ENCODE peak calls at places on chromosome 4, in eight cellular contexts. W is stimulated activated CD8-positive, alpha-beta memory T cell treated with anti-CD3 and anti-CD28 coated beads, Interleukin-4, amount 100 ng/mL, for 1 hour; Q is RWPE1; O is stimulated activated CD4-positive, alpha-beta T cell treated with anti-CD3 and anti-CD28 coated beads, Interleukin-4, amount 100 ng/mL, for 24 hours; C is colonic mucosa; K is midbrain; A is nucleus accumbens; L is effector memory CD4-positive, alpha-beta T cell. I is an unnamed sample.

GRCh38 chr4:1180663-1181062 is 8.3 kb upstream of the SPON2 start:
- DNase-seq in W (no peak), Q (no peak), O (no peak), C (no peak), K (no peak), A (no peak), L (no peak), I (no peak)

GRCh38 chr4:156971168-156971601 is 414 bp downstream of the PDGFC start:
- DNase-seq in W (no peak), Q (peak; percentile 43), O (no peak), C (peak; percentile 44), K (no peak), A (no peak), L (no peak), I (peak; percentile 47)

GRCh38 chr4:169099775-169100180 is 89.7 kb upstream of the CBR4 start:
- DNase-seq in W (no peak), Q (no peak), O (no peak), C (no peak), K (no peak), A (no peak), L (no peak), I (no peak)

GRCh38 chr4:131426023-131426758 is 1722.9 kb upstream of the PCDH10 start:
- DNase-seq in W (no peak), Q (no peak), O (no peak), C (no peak), K (no peak), A (no peak), L (no peak), I (no peak)

GRCh38 chr4:13248621-13249298 is 235.4 kb downstream of the RAB28 start:
- DNase-seq in W (no peak), Q (no peak), O (no peak), C (no peak), K (no peak), A (no peak), L (no peak), I (no peak)

GRCh38 chr4:4408132-4408523 is 21.2 kb downstream of the NSG1 start:
- DNase-seq in W (no peak), Q (no peak), O (no peak), C (no peak), K (no peak), A (no peak), L (no peak), I (no peak)

GRCh38 chr4:117134386-117134785 is 49.0 kb upstream of the TRAM1L1 start:
- DNase-seq in W (no peak), Q (peak; percentile 15), O (no peak), C (no peak), K (peak; percentile 59), A (no peak), L (no peak), I (peak; percentile 61)

GRCh38 chr4:8549352-8549931 is 30.8 kb upstream of the GPR78 start:
- DNase-seq in W (no peak), Q (no peak), O (no peak), C (no peak), K (no peak), A (no peak), L (no peak), I (no peak)

GRCh38 chr4:144582975-144583374 is 63.0 kb upstream of the HHIP start:
- DNase-seq in W (no peak), Q (no peak), O (no peak), C (no peak), K (no peak), A (no peak), L (no peak), I (no peak)